ENCODE peak calls at places on chromosome 19, in nine cellular contexts. H is frontal cortex, B is WTC11, N is MV-4-11, L is iris pigment epithelial cell, S is activated gamma-delta T cell treated with Interleukin-2 at 50 U/mL for 16 hours, J is hypothalamus, E is omental fat pad, W is astrocyte of the cerebellum. Z is an unnamed sample.

GRCh38 chr19:49801966-49802661 is 11.0 kb downstream of the FUZ start:
- DNase-seq in H (peak; percentile 95), B (peak; percentile 83), N (no peak), L (peak; percentile 90), S (no peak), J (peak; percentile 91), E (peak; percentile 93), W (peak; percentile 66), Z (no peak)

GRCh38 chr19:34669305-34669704 is 7.7 kb downstream of the SCGB2B2 start:
- DNase-seq in H (no peak), B (no peak), N (no peak), L (no peak), S (no peak), J (no peak), E (no peak), W (no peak), Z (no peak)

GRCh38 chr19:2627319-2627829 is 75.1 kb downstream of the GNG7 start:
- DNase-seq in H (peak; percentile 60), B (no peak), N (peak; percentile 73), L (peak; percentile 99), S (no peak), J (peak; percentile 74), E (no peak), W (peak; percentile 87), Z (no peak)

GRCh38 chr19:23437901-23438300 is 42.6 kb upstream of the ZNF91 start:
- DNase-seq in H (no peak), B (no peak), N (no peak), L (no peak), S (no peak), J (no peak), E (no peak), W (no peak), Z (no peak)

GRCh38 chr19:5308471-5309437 is 31.9 kb downstream of the PTPRS start:
- DNase-seq in H (peak; percentile 69), B (no peak), N (no peak), L (peak; percentile 90), S (no peak), J (peak; percentile 95), E (peak; percentile 41), W (peak; percentile 79), Z (no peak)

GRCh38 chr19:14167594-14168138 is 31.3 kb upstream of the ASF1B start:
- DNase-seq in H (no peak), B (no peak), N (no peak), L (no peak), S (peak; percentile 44), J (no peak), E (no peak), W (no peak), Z (no peak)

GRCh38 chr19:51712461-51713081 is 11.2 kb downstream of the HAS1 start:
- DNase-seq in H (no peak), B (peak; percentile 66), N (peak; percentile 34), L (peak; percentile 54), S (no peak), J (peak; percentile 10), E (no peak), W (no peak), Z (no peak)

GRCh38 chr19:40365613-40366401 is 17.3 kb downstream of the PLD3 start:
- DNase-seq in H (peak; percentile 89), B (peak; percentile 89), N (peak; percentile 67), L (peak; percentile 76), S (peak; percentile 12), J (peak; percentile 71), E (peak; percentile 67), W (peak; percentile 16), Z (peak; percentile 87)

GRCh38 chr19:17347877-17348276 is 10.5 kb downstream of the GTPBP3 start:
- DNase-seq in H (no peak), B (no peak), N (no peak), L (no peak), S (no peak), J (no peak), E (no peak), W (no peak), Z (no peak)

GRCh38 chr19:52007436-52007804 is 591 bp downstream of the ZNF615 start:
- DNase-seq in H (no peak), B (peak; percentile 27), N (no peak), L (no peak), S (no peak), J (no peak), E (no peak), W (no peak), Z (no peak)

GRCh38 chr19:13208131-13208963 is 58.1 kb downstream of the IER2 start:
- DNase-seq in H (peak; percentile 66), B (no peak), N (peak; percentile 97), L (peak; percentile 66), S (peak; percentile 51), J (peak; percentile 40), E (no peak), W (no peak), Z (no peak)

GRCh38 chr19:18262917-18263316 is 11.3 kb downstream of the IQCN start:
- DNase-seq in H (no peak), B (no peak), N (peak; percentile 96), L (no peak), S (no peak), J (no peak), E (no peak), W (no peak), Z (no peak)

Z was measured in type B pancreatic cell.